ENCODE peak calls at places on chromosomes 6 and 20, in six cellular contexts. R, E, N, A, X and J are unnamed samples.
A peak's percentile ranks its signal among the peaks of the same experiment; 100 is the strongest.

GRCh38 chr6:13695217-13695616 is 16.4 kb downstream of the RANBP9 start:
- DNase-seq in R (no peak), E (no peak), A (no peak), X (no peak), N (no peak), J (no peak)

GRCh38 chr6:14641401-14641800 is 523.8 kb downstream of the CD83 start:
- DNase-seq in E (no peak), R (no peak), A (no peak), X (no peak), N (no peak), J (no peak)

GRCh38 chr6:1079525-1079924 is 232.4 kb upstream of the FOXQ1 start:
- DNase-seq in X (no peak), E (no peak), A (no peak), R (no peak), N (no peak), J (no peak)

GRCh38 chr6:163793584-163793983 is 379.1 kb downstream of the QKI start:
- DNase-seq in E (no peak), X (no peak), A (peak; percentile 0), N (no peak), R (no peak), J (no peak)

GRCh38 chr6:37807656-37808055 is 11.9 kb upstream of the ZFAND3 start:
- DNase-seq in R (peak; percentile 42), A (no peak), N (no peak), E (no peak), X (no peak), J (no peak)

GRCh38 chr6:126170875-126171489 is 168.9 kb upstream of the CENPW start:
- DNase-seq in X (no peak), R (peak; percentile 83), A (no peak), E (no peak), N (no peak), J (no peak)

GRCh38 chr20:45343867-45344721 is 4.1 kb downstream of the SDC4 start:
- DNase-seq in X (no peak), R (no peak), E (peak; percentile 22), A (peak; percentile 72), N (peak; percentile 76), J (no peak)

GRCh38 chr20:9942736-9943135 is 92.1 kb upstream of the ANKEF1 start:
- DNase-seq in E (no peak), X (no peak), R (no peak), N (no peak), A (no peak), J (no peak)

GRCh38 chr6:37580164-37580955 is 80.7 kb upstream of the CCDC167 start:
- DNase-seq in A (peak; percentile 94), N (no peak), X (no peak), R (no peak), E (no peak), J (no peak)

GRCh38 chr6:3977875-3978711 is 100.8 kb downstream of the FAM217A start:
- DNase-seq in N (no peak), X (peak; percentile 14), R (peak; percentile 78), A (peak; percentile 74), E (peak; percentile 24), J (peak; percentile 23)

GRCh38 chr6:37190159-37190535 is 20.2 kb downstream of the PIM1 start:
- DNase-seq in X (no peak), A (no peak), R (no peak), N (no peak), E (no peak), J (no peak)

GRCh38 chr6:149125309-149125708 is 192.2 kb upstream of the TAB2 start:
- DNase-seq in N (no peak), X (no peak), A (no peak), R (no peak), E (no peak), J (no peak)

GRCh38 chr6:167435209-167435728 is 110.4 kb downstream of the TTLL2 start:
- DNase-seq in X (no peak), E (no peak), A (no peak), R (no peak), N (no peak), J (no peak)

GRCh38 chr6:152270301-152270925 is 366.7 kb downstream of the SYNE1 start:
- DNase-seq in R (no peak), E (no peak), A (no peak), N (no peak), X (no peak), J (no peak)

GRCh38 chr6:5337573-5337972 is 76.3 kb downstream of the FARS2 start:
- DNase-seq in X (no peak), E (no peak), R (peak; percentile 19), A (no peak), N (no peak), J (no peak)

GRCh38 chr6:16511723-16512584 is 249.3 kb downstream of the ATXN1 start:
- DNase-seq in N (no peak), A (peak; percentile 71), R (no peak), X (no peak), E (peak; percentile 52), J (peak; percentile 9)

GRCh38 chr20:44593721-44594120 is 11.3 kb downstream of the PKIG start:
- DNase-seq in X (no peak), N (no peak), R (no peak), A (no peak), E (no peak), J (no peak)

GRCh38 chr6:131955192-131955591 is 4.0 kb upstream of the CCN2 start:
- DNase-seq in R (no peak), N (no peak), X (no peak), E (no peak), A (no peak), J (no peak)

GRCh38 chr6:113734886-113735481 is 122.2 kb upstream of the MARCKS start:
- DNase-seq in N (no peak), R (no peak), X (no peak), E (no peak), A (no peak), J (no peak)

GRCh38 chr20:38211200-38212097 is 46.4 kb upstream of the TGM2 start:
- DNase-seq in N (no peak), R (no peak), A (no peak), E (no peak), X (no peak), J (no peak)

GRCh38 chr20:46563848-46564197 is 13.4 kb upstream of the OCSTAMP start:
- DNase-seq in E (no peak), X (no peak), R (no peak), A (no peak), N (no peak), J (no peak)

GRCh38 chr6:138115191-138115590 is 8.0 kb upstream of the PERP start:
- DNase-seq in N (no peak), E (no peak), A (no peak), X (no peak), R (no peak), J (no peak)

DNA sequence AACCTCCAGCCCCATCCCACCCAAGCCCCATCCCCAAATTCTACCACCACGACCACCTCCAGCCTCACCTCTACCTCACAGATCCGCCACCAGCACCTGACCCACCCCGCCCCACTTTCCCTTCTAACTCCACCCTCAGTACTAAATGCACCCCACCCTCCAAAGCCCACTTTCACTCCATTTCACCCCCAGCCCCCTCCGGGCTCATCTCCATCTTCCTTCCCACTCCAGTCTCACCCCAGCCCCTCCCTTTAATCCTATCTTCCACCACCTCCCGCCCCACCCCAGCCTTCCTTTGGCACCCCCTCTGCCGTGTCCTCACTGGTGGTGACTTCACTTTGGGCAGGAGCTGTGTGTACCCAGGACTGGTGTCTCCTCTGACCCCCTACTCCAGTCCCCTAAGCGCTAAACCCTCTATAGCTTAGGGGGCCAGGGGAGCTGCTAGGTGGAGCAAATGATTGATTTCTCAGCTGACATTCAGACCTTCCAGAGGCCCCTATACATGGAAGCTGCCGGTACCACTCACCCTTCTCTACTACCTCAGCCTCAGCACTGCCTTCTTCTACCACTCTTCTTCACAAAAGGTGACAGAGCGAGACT is 2.8 kb upstream of the NSFL1C start:
- DNase-seq in A (no peak), N (no peak), X (no peak), E (no peak), R (no peak), J (no peak)
- H3K4me1 ChIP-seq in A (peaks cover 12% of the 10 kb centered on the region), N (peaks cover 24% of the 10 kb centered on the region), X (peaks cover 10% of the 10 kb centered on the region), E (peaks cover 18% of the 10 kb centered on the region), R (peaks cover 10% of the 10 kb centered on the region), J (peaks cover 25% of the 10 kb centered on the region)

DNA sequence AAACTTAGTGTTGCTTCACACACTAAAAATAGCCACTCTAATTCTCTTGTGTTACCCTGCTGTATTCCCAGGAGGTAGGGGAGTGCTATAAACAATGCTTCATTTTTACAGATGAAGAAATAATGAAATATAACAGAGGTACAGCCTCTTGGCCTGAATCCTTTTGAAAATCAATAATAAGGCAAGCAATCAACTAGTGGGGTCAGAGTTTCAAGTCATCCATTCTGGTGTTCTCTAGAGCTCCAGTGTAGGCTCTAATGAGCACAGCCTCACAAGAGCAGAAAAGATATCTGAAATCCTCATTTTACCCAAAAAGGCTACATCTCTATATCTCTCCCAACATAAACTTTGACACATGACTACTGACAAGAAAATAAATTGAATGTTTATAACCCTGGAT is 10.8 kb downstream of the HIVEP2 start:
- DNase-seq in R (no peak), N (no peak), E (no peak), A (no peak), X (no peak), J (no peak)
- H3K4me1 ChIP-seq in R (peaks cover 1% of the 10 kb centered on the region), N (peaks cover 28% of the 10 kb centered on the region), E (peaks cover 11% of the 10 kb centered on the region), A (no peaks in the 10 kb centered on the region), X (no peaks in the 10 kb centered on the region), J (peaks cover 83% of the 10 kb centered on the region)

GRCh38 chr6:26028753-26029569 is 58.3 kb upstream of the HFE start:
- DNase-seq in A (no peak), N (no peak), X (no peak), E (no peak), R (peak; percentile 61), J (no peak)

GRCh38 chr6:26029857-26030653 is 57.2 kb upstream of the HFE start:
- DNase-seq in A (no peak), R (no peak), N (no peak), X (no peak), E (no peak), J (no peak)

GRCh38 chr6:26028212-26028752 is 58.9 kb upstream of the HFE start:
- DNase-seq in E (no peak), N (no peak), R (no peak), A (no peak), X (no peak), J (no peak)

GRCh38 chr6:26030716-26031115 is 56.5 kb upstream of the HFE start:
- DNase-seq in E (no peak), A (no peak), N (no peak), X (no peak), R (no peak), J (no peak)

DNA sequence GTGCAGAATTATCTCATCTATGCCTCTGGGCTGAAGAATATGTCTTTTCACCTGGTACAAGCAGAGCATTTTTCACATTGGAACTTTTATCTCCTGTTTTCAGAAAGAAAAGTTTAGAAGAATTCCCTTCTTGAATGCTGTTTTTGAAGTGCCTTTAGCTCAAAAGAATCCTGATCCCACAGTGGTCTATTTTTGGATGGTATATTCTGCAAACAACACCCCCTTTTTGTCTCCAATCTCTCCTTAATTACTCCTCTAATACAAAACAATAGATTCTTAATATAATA is 57.7 kb upstream of the HFE start:
- DNase-seq in X (no peak), R (no peak), A (no peak), E (no peak), N (no peak), J (no peak)
- H3K4me1 ChIP-seq in X (peaks cover 31% of the 10 kb centered on the region), R (peaks cover 33% of the 10 kb centered on the region), A (peaks cover 53% of the 10 kb centered on the region), E (peaks cover 6% of the 10 kb centered on the region), N (peaks cover 23% of the 10 kb centered on the region), J (peaks cover 40% of the 10 kb centered on the region)

GRCh38 chr20:63006611-63007471 is at the start of gene BHLHE23:
- DNase-seq in A (no peak), E (no peak), R (peak; percentile 85), N (no peak), X (peak; percentile 69), J (no peak)
- H3K4me1 ChIP-seq in A (no peaks in the 10 kb centered on the region), E (peaks cover 11% of the 10 kb centered on the region), R (peaks cover 58% of the 10 kb centered on the region), N (no peaks in the 10 kb centered on the region), X (peaks cover 7% of the 10 kb centered on the region), J (peaks cover 53% of the 10 kb centered on the region)